ENCODE peak calls at places on chromosomes 12 and 14, in six cellular contexts. One of them, this sample, is unnamed.

GRCh38 chr12:70557583-70558263 is 79.5 kb downstream of the PTPRB start:
- DNase-seq in spleen: no peak
- DNase-seq in gastrocnemius medialis: no peak
- DNase-seq in left ventricle myocardium inferior: no peak
- DNase-seq in neuronal stem cell: no peak
- DNase-seq in heart left ventricle: no peak
- DNase-seq in this sample: no peak

GRCh38 chr12:132321321-132322118 is 7.9 kb downstream of the GALNT9 start:
- DNase-seq in spleen: peak; percentile 55
- DNase-seq in gastrocnemius medialis: no peak
- DNase-seq in left ventricle myocardium inferior: no peak
- DNase-seq in neuronal stem cell: no peak
- DNase-seq in heart left ventricle: peak; percentile 38
- DNase-seq in this sample: no peak

GRCh38 chr12:124677552-124678356 is 110.3 kb upstream of the NCOR2 start:
- DNase-seq in spleen: no peak
- DNase-seq in gastrocnemius medialis: no peak
- DNase-seq in left ventricle myocardium inferior: no peak
- DNase-seq in neuronal stem cell: no peak
- DNase-seq in heart left ventricle: no peak
- DNase-seq in this sample: peak; percentile 20

GRCh38 chr12:14558377-14559051 is 9.2 kb downstream of the PLBD1 start:
- DNase-seq in spleen: no peak
- DNase-seq in gastrocnemius medialis: no peak
- DNase-seq in left ventricle myocardium inferior: no peak
- DNase-seq in neuronal stem cell: no peak
- DNase-seq in heart left ventricle: no peak
- DNase-seq in this sample: no peak

GRCh38 chr12:42774238-42774637 is 184.7 kb upstream of the PRICKLE1 start:
- DNase-seq in spleen: no peak
- DNase-seq in gastrocnemius medialis: no peak
- DNase-seq in left ventricle myocardium inferior: no peak
- DNase-seq in neuronal stem cell: no peak
- DNase-seq in heart left ventricle: no peak
- DNase-seq in this sample: no peak

GRCh38 chr14:95440951-95441350 is 75.5 kb downstream of the SYNE3 start:
- DNase-seq in spleen: no peak
- DNase-seq in gastrocnemius medialis: no peak
- DNase-seq in left ventricle myocardium inferior: no peak
- DNase-seq in neuronal stem cell: no peak
- DNase-seq in heart left ventricle: no peak
- DNase-seq in this sample: no peak

GRCh38 chr12:75712223-75712622 is 200.8 kb upstream of the KRR1 start:
- DNase-seq in spleen: no peak
- DNase-seq in gastrocnemius medialis: no peak
- DNase-seq in left ventricle myocardium inferior: no peak
- DNase-seq in neuronal stem cell: no peak
- DNase-seq in heart left ventricle: no peak
- DNase-seq in this sample: no peak

GRCh38 chr12:54286042-54286931 is 5.8 kb downstream of the HNRNPA1 start:
- DNase-seq in spleen: no peak
- DNase-seq in gastrocnemius medialis: no peak
- DNase-seq in left ventricle myocardium inferior: no peak
- DNase-seq in neuronal stem cell: no peak
- DNase-seq in heart left ventricle: no peak
- DNase-seq in this sample: no peak

GRCh38 chr14:31090872-31091764 is 64.9 kb upstream of the STRN3 start:
- DNase-seq in spleen: no peak
- DNase-seq in gastrocnemius medialis: peak; percentile 80
- DNase-seq in left ventricle myocardium inferior: no peak
- DNase-seq in neuronal stem cell: no peak
- DNase-seq in heart left ventricle: no peak
- DNase-seq in this sample: no peak

GRCh38 chr14:99659333-99659741 is 14.4 kb downstream of the HHIPL1 start:
- DNase-seq in spleen: no peak
- DNase-seq in gastrocnemius medialis: no peak
- DNase-seq in left ventricle myocardium inferior: no peak
- DNase-seq in neuronal stem cell: no peak
- DNase-seq in heart left ventricle: peak; percentile 20
- DNase-seq in this sample: no peak

GRCh38 chr12:76591461-76591860 is 31.9 kb upstream of the OSBPL8 start:
- DNase-seq in spleen: no peak
- DNase-seq in gastrocnemius medialis: no peak
- DNase-seq in left ventricle myocardium inferior: no peak
- DNase-seq in neuronal stem cell: no peak
- DNase-seq in heart left ventricle: no peak
- DNase-seq in this sample: no peak

GRCh38 chr12:18123707-18124106 is 33.7 kb upstream of the RERGL start:
- DNase-seq in spleen: no peak
- DNase-seq in gastrocnemius medialis: no peak
- DNase-seq in left ventricle myocardium inferior: no peak
- DNase-seq in neuronal stem cell: no peak
- DNase-seq in heart left ventricle: no peak
- DNase-seq in this sample: no peak

GRCh38 chr12:89230376-89231101 is 121.8 kb downstream of the DUSP6 start:
- DNase-seq in spleen: no peak
- DNase-seq in gastrocnemius medialis: no peak
- DNase-seq in left ventricle myocardium inferior: no peak
- DNase-seq in neuronal stem cell: no peak
- DNase-seq in heart left ventricle: no peak
- DNase-seq in this sample: no peak

GRCh38 chr14:24915958-24916595 is 133.9 kb downstream of the STXBP6 start:
- DNase-seq in spleen: no peak
- DNase-seq in gastrocnemius medialis: no peak
- DNase-seq in left ventricle myocardium inferior: no peak
- DNase-seq in neuronal stem cell: no peak
- DNase-seq in heart left ventricle: no peak
- DNase-seq in this sample: no peak
- H3K27ac ChIP-seq in spleen: no peak overlapping the region
- H3K27ac ChIP-seq in gastrocnemius medialis: no peak overlapping the region
- H3K27ac ChIP-seq in left ventricle myocardium inferior: no peak overlapping the region
- H3K27ac ChIP-seq in neuronal stem cell: no peak overlapping the region
- H3K27ac ChIP-seq in heart left ventricle: no peak overlapping the region
- H3K27ac ChIP-seq in this sample: no peak overlapping the region

GRCh38 chr14:49633650-49634546 is 1.1 kb downstream of the DNAAF2 start:
- DNase-seq in spleen: peak; percentile 99
- DNase-seq in gastrocnemius medialis: peak; percentile 91
- DNase-seq in left ventricle myocardium inferior: peak; percentile 93
- DNase-seq in neuronal stem cell: peak; percentile 95
- DNase-seq in heart left ventricle: peak; percentile 96
- DNase-seq in this sample: peak; percentile 95
- H3K4me3 ChIP-seq in spleen: peak overlapping the region; percentile 99
- H3K4me3 ChIP-seq in gastrocnemius medialis: peak overlapping the region; percentile 99
- H3K4me3 ChIP-seq in left ventricle myocardium inferior: peak overlapping the region; percentile 82
- H3K4me3 ChIP-seq in neuronal stem cell: peak overlapping the region; percentile 64
- H3K4me3 ChIP-seq in heart left ventricle: peak overlapping the region; percentile 98
- H3K4me3 ChIP-seq in this sample: peak overlapping the region; percentile 74

GRCh38 chr14:64442300-64442988 is 22.9 kb upstream of the AKAP5 start:
- DNase-seq in spleen: no peak
- DNase-seq in gastrocnemius medialis: no peak
- DNase-seq in left ventricle myocardium inferior: peak; percentile 25
- DNase-seq in neuronal stem cell: no peak
- DNase-seq in heart left ventricle: no peak
- DNase-seq in this sample: peak; percentile 69

GRCh38 chr14:64439141-64439540 is 26.2 kb upstream of the AKAP5 start:
- DNase-seq in spleen: no peak
- DNase-seq in gastrocnemius medialis: no peak
- DNase-seq in left ventricle myocardium inferior: no peak
- DNase-seq in neuronal stem cell: no peak
- DNase-seq in heart left ventricle: no peak
- DNase-seq in this sample: no peak

GRCh38 chr14:64434528-64434927 is 30.8 kb upstream of the AKAP5 start:
- DNase-seq in spleen: no peak
- DNase-seq in gastrocnemius medialis: no peak
- DNase-seq in left ventricle myocardium inferior: no peak
- DNase-seq in neuronal stem cell: no peak
- DNase-seq in heart left ventricle: no peak
- DNase-seq in this sample: no peak

GRCh38 chr14:64440494-64440893 is 24.8 kb upstream of the AKAP5 start:
- DNase-seq in spleen: no peak
- DNase-seq in gastrocnemius medialis: no peak
- DNase-seq in left ventricle myocardium inferior: no peak
- DNase-seq in neuronal stem cell: no peak
- DNase-seq in heart left ventricle: no peak
- DNase-seq in this sample: no peak

DNA sequence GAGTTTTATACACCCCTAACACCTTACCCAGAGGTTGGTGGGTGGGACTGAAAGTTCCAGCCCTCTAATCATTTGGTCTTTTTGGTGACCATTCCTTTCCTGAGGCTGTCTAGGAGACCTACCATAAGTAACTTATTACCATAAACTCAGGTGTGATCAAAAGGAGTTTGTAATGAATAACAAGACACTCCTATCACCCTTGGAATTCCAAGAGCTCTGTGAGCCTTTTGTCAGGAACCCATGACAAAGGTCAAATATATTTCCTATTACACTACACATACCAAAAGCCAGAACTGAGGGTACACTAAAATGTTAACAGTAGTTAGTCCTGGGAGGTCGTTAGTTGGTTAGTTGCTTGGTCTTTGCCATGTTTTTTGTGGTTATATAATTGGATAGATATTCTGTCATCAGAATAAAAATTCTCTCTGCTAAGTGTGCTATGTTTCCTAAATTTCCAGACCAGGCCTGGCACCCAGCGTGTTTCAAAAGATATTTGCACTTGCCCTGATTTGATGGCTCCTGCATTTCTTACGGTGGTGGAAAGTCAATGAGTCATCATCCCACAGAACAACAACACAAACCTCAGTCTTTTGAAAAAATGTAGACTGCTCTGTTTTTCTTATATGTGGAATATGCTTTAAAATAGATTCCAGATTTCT is 27.0 kb upstream of the AKAP5 start:
- DNase-seq in spleen: no peak
- DNase-seq in gastrocnemius medialis: no peak
- DNase-seq in left ventricle myocardium inferior: no peak
- DNase-seq in neuronal stem cell: no peak
- DNase-seq in heart left ventricle: no peak
- DNase-seq in this sample: no peak
- H3K27ac ChIP-seq in spleen: no peak overlapping the region
- H3K27ac ChIP-seq in gastrocnemius medialis: no peak overlapping the region
- H3K27ac ChIP-seq in left ventricle myocardium inferior: no peak overlapping the region
- H3K27ac ChIP-seq in neuronal stem cell: no peak overlapping the region
- H3K27ac ChIP-seq in heart left ventricle: no peak overlapping the region
- H3K27ac ChIP-seq in this sample: no peak overlapping the region

GRCh38 chr12:16606201-16606849 is 363 bp upstream of the LMO3 start:
- DNase-seq in spleen: no peak
- DNase-seq in gastrocnemius medialis: no peak
- DNase-seq in left ventricle myocardium inferior: no peak
- DNase-seq in neuronal stem cell: no peak
- DNase-seq in heart left ventricle: peak; percentile 54
- DNase-seq in this sample: peak; percentile 32

GRCh38 chr12:16605666-16606116 is 271 bp downstream of the LMO3 start:
- DNase-seq in spleen: no peak
- DNase-seq in gastrocnemius medialis: no peak
- DNase-seq in left ventricle myocardium inferior: no peak
- DNase-seq in neuronal stem cell: no peak
- DNase-seq in heart left ventricle: no peak
- DNase-seq in this sample: peak; percentile 55

GRCh38 chr12:16606117-16606200 is at the start of gene LMO3:
- DNase-seq in spleen: no peak
- DNase-seq in gastrocnemius medialis: no peak
- DNase-seq in left ventricle myocardium inferior: no peak
- DNase-seq in neuronal stem cell: no peak
- DNase-seq in heart left ventricle: no peak
- DNase-seq in this sample: no peak

GRCh38 chr12:16607895-16608294 is 1.9 kb upstream of the LMO3 start:
- DNase-seq in spleen: no peak
- DNase-seq in gastrocnemius medialis: no peak
- DNase-seq in left ventricle myocardium inferior: no peak
- DNase-seq in neuronal stem cell: no peak
- DNase-seq in heart left ventricle: no peak
- DNase-seq in this sample: no peak

DNA sequence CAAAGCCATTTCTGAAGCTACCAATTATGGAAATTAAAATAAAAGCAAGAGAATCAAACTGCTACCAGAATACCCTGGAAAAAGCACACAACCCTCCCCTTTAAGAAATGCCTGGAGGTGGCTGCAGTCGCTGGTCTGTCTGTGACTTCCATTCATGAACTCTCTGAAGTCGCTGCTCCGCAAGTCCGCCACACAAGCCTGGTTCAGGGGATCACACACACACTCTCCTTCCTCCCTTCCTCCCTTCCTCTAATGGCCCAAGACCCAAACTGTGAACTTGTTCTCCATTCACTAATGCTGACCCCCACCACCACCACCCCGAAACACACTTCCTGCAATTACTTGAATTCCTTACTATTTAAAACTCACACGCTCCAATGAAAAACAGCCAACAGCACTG is 974 bp upstream of the LMO3 start:
- DNase-seq in spleen: no peak
- DNase-seq in gastrocnemius medialis: no peak
- DNase-seq in left ventricle myocardium inferior: no peak
- DNase-seq in neuronal stem cell: no peak
- DNase-seq in heart left ventricle: no peak
- DNase-seq in this sample: peak; percentile 67
- H3K4me3 ChIP-seq in spleen: no peak overlapping the region
- H3K4me3 ChIP-seq in gastrocnemius medialis: peak overlapping the region; percentile 54
- H3K4me3 ChIP-seq in left ventricle myocardium inferior: peak overlapping the region; percentile 66
- H3K4me3 ChIP-seq in neuronal stem cell: peak overlapping the region; percentile 51
- H3K4me3 ChIP-seq in heart left ventricle: peak overlapping the region; percentile 45
- H3K4me3 ChIP-seq in this sample: peak overlapping the region; percentile 82

This sample was measured in right cardiac atrium.